ENCODE peak calls at places on chromosomes 11 and 22, in eight cellular contexts. T is activated CD4-positive, alpha-beta T cell treated with anti-CD3 and anti-CD28 coated beads, Interleukin-2, amount 10 ng/mL, durations not matched to agents 7 days and 5 days; M is breast epithelium; J is mesothelial cell of epicardium; S is fibroblast of pulmonary artery; I is fibroblast of lung; R is NCI-H2107; B is NB4. G is an unnamed sample.

GRCh38 chr11:100269511-100269910 is 417.6 kb upstream of the ARHGAP42 start:
- DNase-seq in T (no peak), M (no peak), J (no peak), S (no peak), I (no peak), R (no peak), B (no peak), G (no peak)

GRCh38 chr11:59207988-59208432 is 4.7 kb downstream of the MPEG1 start:
- DNase-seq in T (peak; percentile 55), M (peak; percentile 38), J (no peak), S (peak; percentile 78), I (peak; percentile 94), R (no peak), B (peak; percentile 48), G (no peak)

GRCh38 chr11:8871283-8871775 is 39.7 kb upstream of the AKIP1 start:
- DNase-seq in T (no peak), M (peak; percentile 56), J (peak; percentile 72), S (peak; percentile 95), I (peak; percentile 93), R (no peak), B (no peak), G (peak; percentile 61)

GRCh38 chr22:16917144-16918003 is 90.6 kb downstream of the GAB4 start:
- DNase-seq in T (peak; percentile 64), M (peak; percentile 23), J (peak; percentile 48), S (peak; percentile 46), I (peak; percentile 7), R (no peak), B (peak; percentile 70), G (peak; percentile 57)

GRCh38 chr11:83523676-83524075 is 237.5 kb upstream of the CCDC90B start:
- DNase-seq in T (no peak), M (no peak), J (no peak), S (no peak), I (no peak), R (no peak), B (no peak), G (no peak)

GRCh38 chr11:106397787-106398355 is 320.4 kb downstream of the AASDHPPT start:
- DNase-seq in T (no peak), M (no peak), J (no peak), S (no peak), I (peak; percentile 20), R (no peak), B (no peak), G (no peak)

GRCh38 chr22:43377486-43377995 is 34.3 kb upstream of the MPPED1 start:
- DNase-seq in T (no peak), M (no peak), J (no peak), S (peak; percentile 14), I (peak; percentile 76), R (no peak), B (no peak), G (no peak)

GRCh38 chr11:47886096-47886495 is 37.9 kb upstream of the NUP160 start:
- DNase-seq in T (peak; percentile 51), M (no peak), J (no peak), S (peak; percentile 84), I (peak; percentile 79), R (no peak), B (no peak), G (peak; percentile 39)

GRCh38 chr11:120142072-120142423 is 4.1 kb upstream of the TRIM29 start:
- DNase-seq in T (no peak), M (no peak), J (peak; percentile 27), S (no peak), I (no peak), R (no peak), B (no peak), G (no peak)

GRCh38 chr11:47143322-47143721 is 33.4 kb downstream of the ARFGAP2 start:
- DNase-seq in T (no peak), M (peak; percentile 83), J (no peak), S (peak; percentile 68), I (peak; percentile 86), R (no peak), B (no peak), G (no peak)

GRCh38 chr22:36052505-36052941 is 23.9 kb upstream of the RBFOX2 start:
- DNase-seq in T (no peak), M (no peak), J (no peak), S (peak; percentile 38), I (peak; percentile 76), R (no peak), B (peak; percentile 72), G (no peak)

GRCh38 chr11:133833101-133833898 is 12.0 kb downstream of the SPATA19 start:
- DNase-seq in T (no peak), M (peak; percentile 13), J (no peak), S (no peak), I (no peak), R (no peak), B (no peak), G (no peak)

GRCh38 chr11:79007811-79008294 is 433.0 kb downstream of the TENM4 start:
- DNase-seq in T (no peak), M (no peak), J (no peak), S (no peak), I (no peak), R (no peak), B (no peak), G (no peak)

GRCh38 chr11:108324587-108324986 is 101.7 kb downstream of the ATM start:
- DNase-seq in T (no peak), M (no peak), J (no peak), S (peak; percentile 39), I (peak; percentile 21), R (no peak), B (peak; percentile 29), G (no peak)

GRCh38 chr22:19983701-19984100 is 32.9 kb downstream of the ARVCF start:
- DNase-seq in T (no peak), M (no peak), J (no peak), S (no peak), I (no peak), R (no peak), B (no peak), G (peak; percentile 61)

GRCh38 chr11:130315354-130315970 is 745 bp upstream of the ZBTB44 start:
- DNase-seq in T (peak; percentile 55), M (peak; percentile 28), J (peak; percentile 42), S (no peak), I (no peak), R (no peak), B (peak; percentile 22), G (peak; percentile 32)

G was measured in psoas muscle.